ENCODE peak calls at places on chromosomes 11 and 22, in seven cellular contexts. K is T-cell, P is sciatic nerve, T is SK-N-DZ, E is right atrium auricular region, A is DMS153, U is Peyer's patch. Q is an unnamed sample.

GRCh38 chr22:44887941-44888366 is 121.9 kb downstream of the PHF21B start:
- DNase-seq in E (no peak), T (no peak), K (no peak), P (peak; percentile 35), U (no peak), A (no peak), Q (no peak)

GRCh38 chr11:36214976-36215687 is 74.1 kb downstream of the COMMD9 start:
- DNase-seq in K (no peak), P (no peak), T (no peak), E (no peak), U (no peak), A (no peak), Q (no peak)

GRCh38 chr11:8813658-8814057 is 97.3 kb upstream of the AKIP1 start:
- DNase-seq in P (peak; percentile 81), A (peak; percentile 49), K (peak; percentile 22), U (no peak), E (peak; percentile 86), T (peak; percentile 76), Q (peak; percentile 90)

GRCh38 chr11:67379061-67380058 is 6.0 kb upstream of the CLCF1 start:
- DNase-seq in U (no peak), P (no peak), K (no peak), E (no peak), T (no peak), A (no peak), Q (no peak)

GRCh38 chr22:32803020-32803758 is 1.7 kb downstream of the TIMP3 start:
- DNase-seq in K (no peak), T (no peak), E (no peak), A (no peak), U (no peak), P (peak; percentile 72), Q (peak; percentile 40)

GRCh38 chr11:70522613-70523311 is 124.4 kb downstream of the CTTN start:
- DNase-seq in U (peak; percentile 46), T (no peak), E (no peak), A (peak; percentile 83), P (no peak), K (no peak), Q (peak; percentile 62)

GRCh38 chr11:22875869-22876473 is 15.7 kb upstream of the CCDC179 start:
- DNase-seq in A (peak; percentile 79), E (no peak), U (no peak), P (peak; percentile 63), T (peak; percentile 89), K (peak; percentile 59), Q (peak; percentile 85)

GRCh38 chr11:1706634-1707400 is 9.8 kb downstream of the KRTAP5-6 start:
- DNase-seq in E (no peak), A (no peak), U (no peak), K (no peak), T (no peak), P (peak; percentile 50), Q (peak; percentile 19)

GRCh38 chr11:116199182-116199581 is 573.6 kb downstream of the BUD13 start:
- DNase-seq in P (no peak), U (no peak), A (peak; percentile 90), T (no peak), E (no peak), K (no peak), Q (no peak)

GRCh38 chr22:22463855-22464540 is 44.5 kb downstream of the ZNF280B start:
- DNase-seq in P (no peak), A (peak; percentile 11), K (peak; percentile 45), U (no peak), E (no peak), T (peak; percentile 65), Q (peak; percentile 88)

GRCh38 chr11:43904737-43905515 is 24.3 kb downstream of the ALKBH3 start:
- DNase-seq in E (no peak), T (no peak), P (no peak), A (no peak), K (no peak), U (no peak), Q (no peak)

GRCh38 chr11:76652989-76653673 is 17.4 kb downstream of the LRRC32 start:
- DNase-seq in P (peak; percentile 52), A (no peak), T (no peak), K (no peak), U (peak; percentile 27), E (no peak), Q (no peak)

GRCh38 chr11:20117291-20117690 is 43.0 kb downstream of the DBX1 start:
- DNase-seq in K (no peak), U (no peak), A (no peak), P (no peak), E (no peak), T (no peak), Q (no peak)

GRCh38 chr11:12846766-12847615 is 162.1 kb upstream of the RASSF10 start:
- DNase-seq in K (no peak), U (no peak), P (no peak), E (no peak), A (no peak), T (no peak), Q (no peak)

GRCh38 chr11:10325398-10326079 is 20.7 kb downstream of the ADM start:
- DNase-seq in E (no peak), K (no peak), A (no peak), T (no peak), U (no peak), P (no peak), Q (no peak)

GRCh38 chr11:125494987-125495725 is 909 bp downstream of the FEZ1 start:
- DNase-seq in T (no peak), K (no peak), E (no peak), P (peak; percentile 72), U (peak; percentile 51), A (no peak), Q (peak; percentile 83)

GRCh38 chr22:45880732-45881523 is 96.0 kb downstream of the WNT7B start:
- DNase-seq in T (peak; percentile 48), A (no peak), U (peak; percentile 42), K (no peak), P (peak; percentile 51), E (no peak), Q (peak; percentile 55)

GRCh38 chr11:2792376-2793250 is 92.8 kb upstream of the KCNQ1OT1 start:
- DNase-seq in E (no peak), K (no peak), A (no peak), P (peak; percentile 60), T (no peak), U (peak; percentile 31), Q (no peak)

GRCh38 chr22:42114721-42115120 is 15.9 kb downstream of the CYP2D6 start:
- DNase-seq in P (no peak), A (no peak), U (no peak), K (no peak), T (peak; percentile 42), E (no peak), Q (peak; percentile 82)

GRCh38 chr22:46003271-46004091 is 26.5 kb upstream of the WNT7B start:
- DNase-seq in E (no peak), K (no peak), U (peak; percentile 45), T (no peak), P (no peak), A (no peak), Q (no peak)

GRCh38 chr11:57513911-57514537 is 1.5 kb downstream of the SLC43A1 start:
- DNase-seq in E (peak; percentile 72), P (peak; percentile 66), U (peak; percentile 66), T (no peak), A (no peak), K (peak; percentile 32), Q (peak; percentile 63)

GRCh38 chr11:69495441-69496201 is 14.2 kb downstream of the LINC01488 start:
- DNase-seq in U (peak; percentile 26), K (no peak), P (no peak), T (no peak), A (no peak), E (no peak), Q (no peak)